ENCODE peak calls at places on chromosomes 16 and 17, in nine cellular contexts. One of them, this sample, is unnamed.

GRCh38 chr17:66538776-66539175 is 236.4 kb downstream of the PRKCA start:
- DNase-seq in iPS-NIHi11: no peak
- DNase-seq in activated gamma-delta T cell treated with anti-CD3 and anti-CD28 coated beads, Interleukin-2, amount 50 U/mL, for 16 hours: no peak
- DNase-seq in KBM-7: peak
- DNase-seq in nephron progenitor cell: no peak
- DNase-seq in ELR: no peak
- DNase-seq in stomach: no peak
- DNase-seq in NCI-H2171 treated with DMSO at 0.1 percent for 48 hours: no peak
- DNase-seq in midbrain: no peak
- DNase-seq in this sample: no peak

GRCh38 chr17:66915792-66916191 is 48.7 kb upstream of the CACNG4 start:
- DNase-seq in iPS-NIHi11: no peak
- DNase-seq in activated gamma-delta T cell treated with anti-CD3 and anti-CD28 coated beads, Interleukin-2, amount 50 U/mL, for 16 hours: no peak
- DNase-seq in KBM-7: no peak
- DNase-seq in nephron progenitor cell: no peak
- DNase-seq in ELR: no peak
- DNase-seq in stomach: no peak
- DNase-seq in NCI-H2171 treated with DMSO at 0.1 percent for 48 hours: no peak
- DNase-seq in midbrain: no peak
- DNase-seq in this sample: no peak

GRCh38 chr17:38428150-38428642 is at the start of gene ARHGAP23:
- DNase-seq in iPS-NIHi11: peak
- DNase-seq in activated gamma-delta T cell treated with anti-CD3 and anti-CD28 coated beads, Interleukin-2, amount 50 U/mL, for 16 hours: no peak
- DNase-seq in KBM-7: no peak
- DNase-seq in nephron progenitor cell: peak
- DNase-seq in ELR: peak
- DNase-seq in stomach: peak
- DNase-seq in NCI-H2171 treated with DMSO at 0.1 percent for 48 hours: no peak
- DNase-seq in midbrain: peak
- DNase-seq in this sample: peak

GRCh38 chr16:21084631-21085235 is 65.9 kb downstream of the DNAH3 start:
- DNase-seq in iPS-NIHi11: no peak
- DNase-seq in activated gamma-delta T cell treated with anti-CD3 and anti-CD28 coated beads, Interleukin-2, amount 50 U/mL, for 16 hours: no peak
- DNase-seq in KBM-7: no peak
- DNase-seq in nephron progenitor cell: no peak
- DNase-seq in ELR: no peak
- DNase-seq in stomach: no peak
- DNase-seq in NCI-H2171 treated with DMSO at 0.1 percent for 48 hours: peak
- DNase-seq in midbrain: no peak
- DNase-seq in this sample: no peak

GRCh38 chr17:43832168-43832975 is 574 bp downstream of the MPP3 start:
- DNase-seq in iPS-NIHi11: peak
- DNase-seq in activated gamma-delta T cell treated with anti-CD3 and anti-CD28 coated beads, Interleukin-2, amount 50 U/mL, for 16 hours: no peak
- DNase-seq in KBM-7: peak
- DNase-seq in nephron progenitor cell: peak
- DNase-seq in ELR: peak
- DNase-seq in stomach: peak
- DNase-seq in NCI-H2171 treated with DMSO at 0.1 percent for 48 hours: peak
- DNase-seq in midbrain: no peak
- DNase-seq in this sample: peak

GRCh38 chr16:48450367-48450766 is 65.2 kb upstream of the SIAH1 start:
- DNase-seq in iPS-NIHi11: no peak
- DNase-seq in activated gamma-delta T cell treated with anti-CD3 and anti-CD28 coated beads, Interleukin-2, amount 50 U/mL, for 16 hours: no peak
- DNase-seq in KBM-7: no peak
- DNase-seq in nephron progenitor cell: no peak
- DNase-seq in ELR: peak
- DNase-seq in stomach: no peak
- DNase-seq in NCI-H2171 treated with DMSO at 0.1 percent for 48 hours: no peak
- DNase-seq in midbrain: no peak
- DNase-seq in this sample: no peak

GRCh38 chr16:17696696-17697095 is 225.9 kb upstream of the XYLT1 start:
- DNase-seq in iPS-NIHi11: no peak
- DNase-seq in activated gamma-delta T cell treated with anti-CD3 and anti-CD28 coated beads, Interleukin-2, amount 50 U/mL, for 16 hours: no peak
- DNase-seq in KBM-7: no peak
- DNase-seq in nephron progenitor cell: no peak
- DNase-seq in ELR: no peak
- DNase-seq in stomach: no peak
- DNase-seq in NCI-H2171 treated with DMSO at 0.1 percent for 48 hours: no peak
- DNase-seq in midbrain: no peak
- DNase-seq in this sample: no peak

GRCh38 chr17:32971171-32971570 is 20.5 kb upstream of the SPACA3 start:
- DNase-seq in iPS-NIHi11: no peak
- DNase-seq in activated gamma-delta T cell treated with anti-CD3 and anti-CD28 coated beads, Interleukin-2, amount 50 U/mL, for 16 hours: no peak
- DNase-seq in KBM-7: no peak
- DNase-seq in nephron progenitor cell: no peak
- DNase-seq in ELR: peak
- DNase-seq in stomach: peak
- DNase-seq in NCI-H2171 treated with DMSO at 0.1 percent for 48 hours: no peak
- DNase-seq in midbrain: no peak
- DNase-seq in this sample: no peak

GRCh38 chr17:20930065-20930760 is 112.6 kb downstream of the USP22 start:
- DNase-seq in iPS-NIHi11: no peak
- DNase-seq in activated gamma-delta T cell treated with anti-CD3 and anti-CD28 coated beads, Interleukin-2, amount 50 U/mL, for 16 hours: no peak
- DNase-seq in KBM-7: no peak
- DNase-seq in nephron progenitor cell: no peak
- DNase-seq in ELR: no peak
- DNase-seq in stomach: no peak
- DNase-seq in NCI-H2171 treated with DMSO at 0.1 percent for 48 hours: no peak
- DNase-seq in midbrain: no peak
- DNase-seq in this sample: no peak

GRCh38 chr17:68288375-68288774 is 2.6 kb downstream of the SLC16A6 start:
- DNase-seq in iPS-NIHi11: no peak
- DNase-seq in activated gamma-delta T cell treated with anti-CD3 and anti-CD28 coated beads, Interleukin-2, amount 50 U/mL, for 16 hours: no peak
- DNase-seq in KBM-7: peak
- DNase-seq in nephron progenitor cell: no peak
- DNase-seq in ELR: peak
- DNase-seq in stomach: no peak
- DNase-seq in NCI-H2171 treated with DMSO at 0.1 percent for 48 hours: no peak
- DNase-seq in midbrain: no peak
- DNase-seq in this sample: no peak

GRCh38 chr16:67471758-67472384 is 9.1 kb downstream of the ATP6V0D1 start:
- DNase-seq in iPS-NIHi11: no peak
- DNase-seq in activated gamma-delta T cell treated with anti-CD3 and anti-CD28 coated beads, Interleukin-2, amount 50 U/mL, for 16 hours: no peak
- DNase-seq in KBM-7: no peak
- DNase-seq in nephron progenitor cell: no peak
- DNase-seq in ELR: no peak
- DNase-seq in stomach: no peak
- DNase-seq in NCI-H2171 treated with DMSO at 0.1 percent for 48 hours: no peak
- DNase-seq in midbrain: no peak
- DNase-seq in this sample: no peak

GRCh38 chr16:46817961-46818360 is 13.0 kb downstream of the C16orf87 start:
- DNase-seq in iPS-NIHi11: no peak
- DNase-seq in activated gamma-delta T cell treated with anti-CD3 and anti-CD28 coated beads, Interleukin-2, amount 50 U/mL, for 16 hours: no peak
- DNase-seq in KBM-7: no peak
- DNase-seq in nephron progenitor cell: no peak
- DNase-seq in ELR: peak
- DNase-seq in stomach: no peak
- DNase-seq in NCI-H2171 treated with DMSO at 0.1 percent for 48 hours: no peak
- DNase-seq in midbrain: no peak
- DNase-seq in this sample: no peak

GRCh38 chr17:30380106-30380420 is 1.3 kb downstream of the CPD start:
- DNase-seq in iPS-NIHi11: no peak
- DNase-seq in activated gamma-delta T cell treated with anti-CD3 and anti-CD28 coated beads, Interleukin-2, amount 50 U/mL, for 16 hours: no peak
- DNase-seq in KBM-7: no peak
- DNase-seq in nephron progenitor cell: no peak
- DNase-seq in ELR: peak
- DNase-seq in stomach: no peak
- DNase-seq in NCI-H2171 treated with DMSO at 0.1 percent for 48 hours: no peak
- DNase-seq in midbrain: no peak
- DNase-seq in this sample: no peak

GRCh38 chr16:84820305-84820684 is 510 bp downstream of the CRISPLD2 start:
- DNase-seq in iPS-NIHi11: no peak
- DNase-seq in activated gamma-delta T cell treated with anti-CD3 and anti-CD28 coated beads, Interleukin-2, amount 50 U/mL, for 16 hours: no peak
- DNase-seq in KBM-7: no peak
- DNase-seq in nephron progenitor cell: no peak
- DNase-seq in ELR: peak
- DNase-seq in stomach: no peak
- DNase-seq in NCI-H2171 treated with DMSO at 0.1 percent for 48 hours: no peak
- DNase-seq in midbrain: no peak
- DNase-seq in this sample: peak

GRCh38 chr16:13112639-13113038 is 211.2 kb downstream of the SHISA9 start:
- DNase-seq in iPS-NIHi11: no peak
- DNase-seq in activated gamma-delta T cell treated with anti-CD3 and anti-CD28 coated beads, Interleukin-2, amount 50 U/mL, for 16 hours: no peak
- DNase-seq in KBM-7: no peak
- DNase-seq in nephron progenitor cell: no peak
- DNase-seq in ELR: no peak
- DNase-seq in stomach: no peak
- DNase-seq in NCI-H2171 treated with DMSO at 0.1 percent for 48 hours: no peak
- DNase-seq in midbrain: no peak
- DNase-seq in this sample: no peak

GRCh38 chr17:45121055-45121454 is 11.3 kb downstream of the PLCD3 start:
- DNase-seq in iPS-NIHi11: no peak
- DNase-seq in activated gamma-delta T cell treated with anti-CD3 and anti-CD28 coated beads, Interleukin-2, amount 50 U/mL, for 16 hours: no peak
- DNase-seq in KBM-7: no peak
- DNase-seq in nephron progenitor cell: no peak
- DNase-seq in ELR: no peak
- DNase-seq in stomach: no peak
- DNase-seq in NCI-H2171 treated with DMSO at 0.1 percent for 48 hours: no peak
- DNase-seq in midbrain: no peak
- DNase-seq in this sample: no peak

GRCh38 chr16:61580579-61580978 is 455.7 kb downstream of the CDH8 start:
- DNase-seq in iPS-NIHi11: no peak
- DNase-seq in activated gamma-delta T cell treated with anti-CD3 and anti-CD28 coated beads, Interleukin-2, amount 50 U/mL, for 16 hours: no peak
- DNase-seq in KBM-7: no peak
- DNase-seq in nephron progenitor cell: no peak
- DNase-seq in ELR: no peak
- DNase-seq in stomach: no peak
- DNase-seq in NCI-H2171 treated with DMSO at 0.1 percent for 48 hours: no peak
- DNase-seq in midbrain: no peak
- DNase-seq in this sample: no peak